ENCODE peak calls at places on chromosomes 6 and 20, in nine cellular contexts. W, I, J, X, L, M, R, C and S are unnamed samples.

GRCh38 chr20:63968928-63969760 is 586 bp downstream of the ZNF512B start:
- DNase-seq in W (peak; percentile 45), I (no peak), J (no peak), X (peak; percentile 26), L (no peak), M (no peak), R (peak; percentile 46), C (no peak), S (no peak)

GRCh38 chr6:93468291-93468690 is 48.9 kb upstream of the EPHA7 start:
- DNase-seq in W (no peak), I (no peak), J (peak; percentile 50), X (no peak), L (no peak), M (no peak), R (no peak), C (peak; percentile 5), S (no peak)

GRCh38 chr6:43666181-43666920 is 21.2 kb downstream of the MRPS18A start:
- DNase-seq in W (no peak), I (no peak), J (no peak), X (no peak), L (no peak), M (no peak), R (no peak), C (no peak), S (no peak)

GRCh38 chr20:44051661-44052000 is 135.4 kb downstream of the JPH2 start:
- DNase-seq in W (no peak), I (no peak), J (no peak), X (no peak), L (no peak), M (no peak), R (no peak), C (no peak), S (no peak)

GRCh38 chr6:116966675-116967576 is 89.9 kb downstream of the RFX6 start:
- DNase-seq in W (no peak), I (no peak), J (no peak), X (no peak), L (no peak), M (no peak), R (no peak), C (no peak), S (no peak)

GRCh38 chr6:80872194-80872950 is 765.9 kb downstream of the BCKDHB start:
- DNase-seq in W (peak; percentile 39), I (no peak), J (peak; percentile 25), X (peak; percentile 16), L (peak; percentile 13), M (no peak), R (no peak), C (no peak), S (no peak)

GRCh38 chr20:20228351-20228750 is 139.6 kb upstream of the INSM1 start:
- DNase-seq in W (no peak), I (no peak), J (no peak), X (no peak), L (no peak), M (no peak), R (no peak), C (no peak), S (no peak)

GRCh38 chr6:11008821-11009220 is 35.3 kb downstream of the ELOVL2 start:
- DNase-seq in W (no peak), I (no peak), J (peak; percentile 86), X (no peak), L (peak; percentile 53), M (no peak), R (no peak), C (no peak), S (no peak)

GRCh38 chr6:168196385-168196860 is 117.4 kb upstream of the FRMD1 start:
- DNase-seq in W (no peak), I (no peak), J (peak; percentile 45), X (no peak), L (no peak), M (no peak), R (no peak), C (no peak), S (no peak)

GRCh38 chr6:46246081-46246480 is 75.3 kb upstream of the ENPP5 start:
- DNase-seq in W (no peak), I (no peak), J (no peak), X (no peak), L (peak; percentile 81), M (no peak), R (no peak), C (no peak), S (no peak)

GRCh38 chr6:158037021-158037420 is 55.4 kb downstream of the SYNJ2 start:
- DNase-seq in W (no peak), I (no peak), J (no peak), X (no peak), L (no peak), M (no peak), R (no peak), C (no peak), S (no peak)

GRCh38 chr20:23627501-23627900 is 10.3 kb downstream of the CST3 start:
- DNase-seq in W (no peak), I (no peak), J (peak; percentile 29), X (no peak), L (no peak), M (no peak), R (no peak), C (no peak), S (no peak)

GRCh38 chr20:4677846-4678245 is 43.9 kb upstream of the PRND start:
- DNase-seq in W (no peak), I (no peak), J (no peak), X (no peak), L (no peak), M (no peak), R (no peak), C (no peak), S (no peak)

GRCh38 chr6:11769244-11769643 is 9.4 kb downstream of the ADTRP start:
- DNase-seq in W (no peak), I (no peak), J (no peak), X (no peak), L (no peak), M (no peak), R (no peak), C (no peak), S (no peak)

GRCh38 chr6:169211881-169212280 is 41.8 kb downstream of the THBS2 start:
- DNase-seq in W (no peak), I (no peak), J (no peak), X (no peak), L (no peak), M (no peak), R (no peak), C (no peak), S (no peak)

GRCh38 chr6:128899651-128900050 is 16.7 kb downstream of the LAMA2 start:
- DNase-seq in W (no peak), I (no peak), J (peak; percentile 63), X (no peak), L (peak; percentile 53), M (no peak), R (no peak), C (no peak), S (peak; percentile 19)

GRCh38 chr6:106085984-106086832 is at the start of gene PRDM1:
- DNase-seq in W (peak; percentile 81), I (no peak), J (peak; percentile 45), X (peak; percentile 67), L (peak; percentile 73), M (peak; percentile 76), R (peak; percentile 74), C (peak; percentile 96), S (no peak)

GRCh38 chr6:35181933-35182612 is 31.7 kb upstream of the SCUBE3 start:
- DNase-seq in W (peak; percentile 27), I (peak; percentile 21), J (peak; percentile 89), X (peak; percentile 81), L (peak; percentile 80), M (peak; percentile 45), R (no peak), C (peak; percentile 19), S (no peak)

GRCh38 chr20:21640556-21640955 is 64.9 kb upstream of the PAX1 start:
- DNase-seq in W (no peak), I (no peak), J (no peak), X (no peak), L (no peak), M (no peak), R (no peak), C (peak; percentile 27), S (no peak)
- H3K4me3 ChIP-seq in W (no peak overlapping the region), I (no peak overlapping the region), J (no peak overlapping the region), X (no peak overlapping the region), L (no peak overlapping the region), M (no peak overlapping the region), R (no peak overlapping the region), C (no peak overlapping the region), S (no peak overlapping the region)

DNA sequence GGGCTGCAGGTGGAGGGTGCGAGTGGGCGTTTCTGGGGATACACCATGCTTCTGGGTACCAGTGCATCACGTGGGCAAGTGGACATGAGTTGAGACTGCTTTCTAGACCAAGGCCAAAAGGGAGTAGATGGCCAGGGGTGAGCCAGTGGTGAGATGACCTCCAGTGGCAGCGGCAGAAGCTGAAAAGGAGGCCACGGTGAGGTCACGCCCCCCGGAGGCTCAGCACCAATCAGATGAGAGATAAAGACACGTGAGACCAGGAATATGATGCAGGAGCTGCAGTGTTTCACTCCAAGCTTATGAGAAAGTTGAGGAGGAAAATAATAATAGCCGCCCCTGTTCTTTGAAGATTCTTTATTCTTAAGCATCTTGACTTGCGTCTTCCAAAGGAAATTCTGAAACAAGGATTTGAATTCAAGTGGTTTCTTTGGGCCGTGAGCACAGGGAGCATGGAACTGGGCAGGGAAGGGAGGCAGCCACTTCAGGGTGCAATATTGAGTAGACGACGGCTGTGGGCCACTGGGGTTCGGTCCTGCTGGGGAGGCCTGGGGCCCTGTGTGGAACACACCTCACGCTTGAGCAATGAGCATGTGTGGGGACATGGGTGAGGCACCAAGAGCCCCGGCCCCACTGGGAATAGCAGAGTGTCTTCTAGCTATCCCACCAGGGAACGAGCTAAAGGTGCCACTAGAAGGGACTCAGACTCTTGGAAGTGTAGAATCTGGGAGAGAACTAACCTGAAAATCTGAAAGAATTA is 156.7 kb upstream of the LRFN2 start:
- DNase-seq in W (no peak), I (no peak), J (no peak), X (no peak), L (no peak), M (no peak), R (no peak), C (no peak), S (no peak)
- H3K4me3 ChIP-seq in W (no peak overlapping the region), I (no peak overlapping the region), J (no peak overlapping the region), X (no peak overlapping the region), L (no peak overlapping the region), M (no peak overlapping the region), R (no peak overlapping the region), C (no peak overlapping the region), S (no peak overlapping the region)

GRCh38 chr6:75282706-75283105 is 1.9 kb downstream of the TMEM30A start:
- DNase-seq in W (no peak), I (no peak), J (no peak), X (no peak), L (no peak), M (no peak), R (no peak), C (no peak), S (no peak)
- H3K4me3 ChIP-seq in W (peak overlapping the region; percentile 88), I (peak overlapping the region; percentile 98), J (peak overlapping the region; percentile 95), X (no peak overlapping the region), L (peak overlapping the region; percentile 89), M (peak overlapping the region; percentile 97), R (no peak overlapping the region), C (peak overlapping the region; percentile 92), S (peak overlapping the region; percentile 84)

DNA sequence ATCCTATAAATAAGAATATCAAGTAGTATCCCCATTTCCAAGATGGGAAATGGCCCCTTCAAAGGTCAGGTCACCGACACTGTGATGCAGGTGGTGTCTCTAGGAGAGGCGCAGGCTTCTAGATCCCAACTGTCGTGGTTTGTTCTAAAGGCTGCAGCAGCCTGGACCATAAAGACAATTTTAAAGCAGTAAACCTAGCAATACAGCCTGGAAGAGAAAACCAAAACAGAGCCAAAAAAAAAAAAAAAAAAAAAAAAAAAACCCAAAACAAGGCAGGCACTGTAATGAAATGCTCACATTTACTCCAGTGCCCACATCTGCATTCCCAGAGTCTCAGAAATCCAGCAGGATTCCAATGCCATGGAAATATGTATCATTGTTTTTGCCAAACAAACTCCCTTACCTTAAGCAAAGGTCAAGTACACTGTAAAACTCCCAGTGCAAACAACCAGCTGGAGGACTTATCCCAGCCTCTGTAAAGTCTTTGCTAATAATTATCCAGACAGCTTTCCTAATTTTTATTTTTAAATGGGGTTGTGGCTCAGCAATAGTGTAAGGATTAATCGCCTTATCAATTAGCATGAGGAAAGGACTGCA is 98.2 kb downstream of the PSMG4 start:
- DNase-seq in W (no peak), I (no peak), J (peak; percentile 40), X (no peak), L (peak; percentile 69), M (peak; percentile 34), R (no peak), C (no peak), S (no peak)
- H3K4me3 ChIP-seq in W (no peak overlapping the region), I (no peak overlapping the region), J (no peak overlapping the region), X (no peak overlapping the region), L (no peak overlapping the region), M (peak overlapping the region; percentile 39), R (no peak overlapping the region), C (no peak overlapping the region), S (no peak overlapping the region)